ENCODE peak calls at places on chromosome 10, in ten cellular contexts. N is dorsolateral prefrontal cortex, O is GM12865, F is AG04450, D is keratinocyte, M is IMR-90, A is Panc1, Y is cardiac muscle cell, C is fibroblast of lung, J is SK-N-SH. K is an unnamed sample.

GRCh38 chr10:127945335-127945734 is 38.4 kb downstream of the PTPRE start:
- DNase-seq in O (peak), J (no peak), F (no peak), A (no peak), Y (no peak), M (peak), D (peak), N (peak), C (peak), K (peak)

GRCh38 chr10:113333313-113333712 is 219.5 kb upstream of the HABP2 start:
- DNase-seq in M (no peak), F (no peak), J (no peak), D (no peak), Y (no peak), N (no peak), C (no peak), O (no peak), A (no peak), K (no peak)

GRCh38 chr10:58967551-58968418 is 208.7 kb upstream of the PHYHIPL start:
- DNase-seq in O (peak), D (no peak), A (no peak), F (no peak), Y (peak), M (no peak), J (peak), N (peak), C (peak), K (no peak)

GRCh38 chr10:43053825-43054224 is 23.0 kb upstream of the RET start:
- DNase-seq in A (no peak), M (no peak), O (no peak), Y (no peak), D (no peak), F (no peak), N (no peak), C (no peak), J (no peak), K (no peak)

GRCh38 chr10:86668297-86669165 is at the start of gene LDB3:
- DNase-seq in O (peak), D (no peak), J (peak), M (peak), Y (peak), A (no peak), N (no peak), F (no peak), C (peak), K (no peak)

GRCh38 chr10:117241541-117242462 is 888 bp downstream of the SLC18A2 start:
- DNase-seq in A (no peak), Y (peak), O (no peak), F (no peak), N (no peak), J (peak), M (no peak), D (no peak), C (peak), K (no peak)

GRCh38 chr10:8211631-8212030 is 157.1 kb downstream of the GATA3 start:
- DNase-seq in M (no peak), C (no peak), N (no peak), J (no peak), A (no peak), O (no peak), Y (no peak), D (no peak), F (no peak), K (no peak)

GRCh38 chr10:104353325-104354048 is at the start of gene CFAP58:
- DNase-seq in F (no peak), O (peak), D (no peak), C (peak), Y (peak), A (peak), N (peak), M (peak), J (peak), K (peak)

GRCh38 chr10:47378606-47379444 is 5.3 kb downstream of the ZNF488 start:
- DNase-seq in F (no peak), M (no peak), J (peak), C (no peak), N (no peak), D (no peak), O (no peak), A (no peak), Y (no peak), K (no peak)

GRCh38 chr10:121437596-121437995 is 160.6 kb downstream of the FGFR2 start:
- DNase-seq in J (peak), F (no peak), M (no peak), A (no peak), D (no peak), O (no peak), Y (peak), N (peak), C (no peak), K (no peak)

GRCh38 chr10:111075577-111076185 is 1.1 kb upstream of the ADRA2A start:
- DNase-seq in J (no peak), A (no peak), O (no peak), F (no peak), M (no peak), N (no peak), D (no peak), C (no peak), Y (no peak), K (no peak)
- H3K4me3 ChIP-seq in J (peak), A (peak), O (no peak), F (no peak), M (no peak), N (peak), D (peak), C (no peak), Y (peak), K (peak)

GRCh38 chr10:111107023-111107422 is 30.2 kb downstream of the ADRA2A start:
- DNase-seq in O (no peak), D (no peak), A (no peak), F (no peak), C (no peak), J (no peak), Y (no peak), M (no peak), N (peak), K (no peak)
- TF ChIP-seq CTCF in O (no peak), D (no peak), A (no peak), F (no peak), C (no peak), J (no peak), Y (no peak), M (no peak), N (no peak), K (no peak)

DNA sequence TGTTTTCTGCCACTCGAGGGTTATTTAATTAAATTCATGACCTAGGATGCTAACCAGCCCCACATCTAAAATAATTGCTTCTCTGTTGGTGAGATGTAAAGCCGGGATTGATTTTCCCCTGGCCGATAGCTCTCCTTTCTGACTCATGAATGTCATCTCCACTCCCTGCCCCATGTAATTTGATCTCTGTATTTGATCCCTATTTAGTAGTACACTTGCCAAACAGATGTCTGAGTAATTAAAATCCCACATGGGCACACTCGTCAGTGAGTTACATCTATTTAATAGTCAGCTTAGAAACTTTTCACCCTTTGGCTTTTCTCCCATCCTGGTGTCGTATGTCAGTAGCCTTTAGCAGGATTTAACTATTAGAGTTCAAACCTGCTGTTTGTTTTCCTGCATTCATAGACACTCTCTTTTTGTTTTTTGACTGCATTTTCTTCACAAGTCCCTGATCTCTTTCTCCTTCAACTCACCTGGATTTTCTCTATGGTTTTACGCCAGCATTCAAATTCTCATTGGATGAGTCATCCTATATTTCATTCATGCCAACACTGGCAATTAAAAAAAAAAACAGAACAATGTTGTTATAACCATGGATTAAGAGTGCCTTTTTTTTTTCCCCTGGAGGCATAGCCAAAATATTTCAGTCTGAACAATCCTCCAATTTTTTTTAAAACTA is 82.7 kb downstream of the SPAG6 start:
- DNase-seq in D (peak), J (peak), F (peak), M (peak), A (no peak), Y (no peak), N (no peak), O (no peak), C (peak), K (peak)
- H3K4me3 ChIP-seq in D (peak), J (no peak), F (no peak), M (no peak), A (no peak), Y (no peak), N (no peak), O (no peak), C (no peak), K (no peak)

DNA sequence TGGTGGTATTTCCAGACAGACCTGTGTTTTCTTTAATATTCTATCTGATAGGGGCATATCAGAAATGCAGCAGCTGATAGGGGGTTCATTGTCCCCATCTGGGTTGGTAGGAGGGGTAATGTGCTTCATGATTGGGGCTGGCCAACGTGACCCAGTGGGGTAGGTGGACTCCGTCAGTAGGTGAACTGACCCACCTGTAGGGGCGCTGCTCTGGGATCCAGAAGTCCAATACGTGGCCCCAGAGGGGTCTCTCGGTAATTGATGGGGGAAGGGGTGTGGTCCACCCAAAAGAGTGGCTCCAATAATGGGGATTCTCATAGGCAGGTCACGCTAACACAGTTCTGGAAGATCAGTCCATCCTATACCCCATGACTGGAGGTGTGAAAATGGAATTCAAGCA is 112.0 kb downstream of the PRLHR start:
- DNase-seq in Y (no peak), O (no peak), N (no peak), J (no peak), F (no peak), C (no peak), M (no peak), D (no peak), A (no peak), K (no peak)
- TF ChIP-seq CTCF in Y (no peak), O (peak), N (no peak), J (no peak), F (no peak), C (no peak), M (no peak), D (no peak), A (peak), K (no peak)

DNA sequence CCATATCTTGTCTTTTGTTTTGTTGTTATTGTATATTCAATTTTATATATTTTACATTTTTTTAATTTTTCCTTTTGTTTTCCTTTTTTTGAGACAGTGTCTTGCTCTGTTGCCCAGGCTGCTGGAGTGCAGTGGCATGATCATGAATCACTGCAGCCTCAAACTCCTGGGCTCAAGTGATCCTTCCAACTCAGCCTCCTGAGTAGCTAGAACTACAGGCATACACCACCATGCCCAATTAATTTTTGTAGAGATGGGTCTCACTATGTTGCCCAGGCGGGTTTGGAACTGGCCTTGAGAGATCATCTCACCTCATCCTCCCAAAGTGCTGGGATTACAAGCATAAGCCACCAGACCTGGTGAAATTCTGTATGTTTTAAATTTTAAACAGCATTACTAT is 25.4 kb upstream of the TNKS2 start:
- DNase-seq in O (no peak), M (no peak), C (no peak), Y (no peak), A (no peak), F (no peak), N (no peak), D (no peak), J (no peak), K (no peak)
- H3K4me3 ChIP-seq in O (no peak), M (no peak), C (no peak), Y (no peak), A (no peak), F (no peak), N (no peak), D (no peak), J (no peak), K (no peak)